ENCODE peak calls at places on chromosomes 6 and 20, in nine cellular contexts. One of them, this sample, is unnamed.

GRCh38 chr20:46635514-46636091 is 15.7 kb downstream of the SLC13A3 start:
- DNase-seq in WERI-Rb-1: no peak
- DNase-seq in fibroblast of lung: peak
- DNase-seq in HepG2: no peak
- DNase-seq in pancreas: no peak
- DNase-seq in AG04450: no peak
- DNase-seq in psoas muscle: no peak
- DNase-seq in CD4-positive, alpha-beta memory T cell: no peak
- DNase-seq in lung: no peak
- DNase-seq in this sample: no peak

GRCh38 chr6:2432258-2432657 is 186.9 kb upstream of the GMDS start:
- DNase-seq in psoas muscle: no peak
- DNase-seq in AG04450: peak
- DNase-seq in CD4-positive, alpha-beta memory T cell: no peak
- DNase-seq in fibroblast of lung: peak
- DNase-seq in lung: no peak
- DNase-seq in HepG2: no peak
- DNase-seq in pancreas: no peak
- DNase-seq in WERI-Rb-1: no peak
- DNase-seq in this sample: no peak

GRCh38 chr20:10524034-10524476 is 89.0 kb downstream of the SLX4IP start:
- DNase-seq in psoas muscle: peak
- DNase-seq in CD4-positive, alpha-beta memory T cell: no peak
- DNase-seq in pancreas: peak
- DNase-seq in HepG2: no peak
- DNase-seq in WERI-Rb-1: no peak
- DNase-seq in fibroblast of lung: peak
- DNase-seq in AG04450: no peak
- DNase-seq in lung: no peak
- DNase-seq in this sample: no peak

GRCh38 chr6:116764557-116764960 is 960 bp downstream of the FAM162B start:
- DNase-seq in CD4-positive, alpha-beta memory T cell: no peak
- DNase-seq in pancreas: no peak
- DNase-seq in WERI-Rb-1: no peak
- DNase-seq in AG04450: no peak
- DNase-seq in HepG2: no peak
- DNase-seq in psoas muscle: peak
- DNase-seq in fibroblast of lung: no peak
- DNase-seq in lung: no peak
- DNase-seq in this sample: no peak

GRCh38 chr20:45355209-45355608 is 7.0 kb upstream of the SDC4 start:
- DNase-seq in lung: no peak
- DNase-seq in pancreas: no peak
- DNase-seq in fibroblast of lung: peak
- DNase-seq in psoas muscle: no peak
- DNase-seq in CD4-positive, alpha-beta memory T cell: no peak
- DNase-seq in HepG2: no peak
- DNase-seq in AG04450: no peak
- DNase-seq in WERI-Rb-1: no peak
- DNase-seq in this sample: no peak

GRCh38 chr6:45488884-45489283 is 111.2 kb upstream of the SUPT3H start:
- DNase-seq in AG04450: no peak
- DNase-seq in WERI-Rb-1: no peak
- DNase-seq in psoas muscle: no peak
- DNase-seq in HepG2: no peak
- DNase-seq in CD4-positive, alpha-beta memory T cell: peak
- DNase-seq in pancreas: no peak
- DNase-seq in fibroblast of lung: no peak
- DNase-seq in lung: no peak
- DNase-seq in this sample: no peak

GRCh38 chr6:137967689-137968467 is 100.8 kb downstream of the TNFAIP3 start:
- DNase-seq in pancreas: no peak
- DNase-seq in lung: no peak
- DNase-seq in fibroblast of lung: no peak
- DNase-seq in AG04450: no peak
- DNase-seq in HepG2: no peak
- DNase-seq in WERI-Rb-1: no peak
- DNase-seq in CD4-positive, alpha-beta memory T cell: no peak
- DNase-seq in psoas muscle: no peak
- DNase-seq in this sample: no peak

GRCh38 chr6:80438728-80439127 is 332.3 kb downstream of the BCKDHB start:
- DNase-seq in CD4-positive, alpha-beta memory T cell: no peak
- DNase-seq in HepG2: no peak
- DNase-seq in WERI-Rb-1: no peak
- DNase-seq in psoas muscle: no peak
- DNase-seq in pancreas: no peak
- DNase-seq in fibroblast of lung: peak
- DNase-seq in AG04450: peak
- DNase-seq in lung: no peak
- DNase-seq in this sample: no peak

GRCh38 chr6:57313711-57314471 is 3.5 kb upstream of the PRIM2 start:
- DNase-seq in AG04450: peak
- DNase-seq in lung: no peak
- DNase-seq in psoas muscle: no peak
- DNase-seq in CD4-positive, alpha-beta memory T cell: no peak
- DNase-seq in HepG2: no peak
- DNase-seq in fibroblast of lung: peak
- DNase-seq in pancreas: no peak
- DNase-seq in WERI-Rb-1: peak
- DNase-seq in this sample: no peak

GRCh38 chr6:139977887-139978332 is 603.5 kb upstream of the CITED2 start:
- DNase-seq in fibroblast of lung: peak
- DNase-seq in psoas muscle: no peak
- DNase-seq in CD4-positive, alpha-beta memory T cell: no peak
- DNase-seq in pancreas: no peak
- DNase-seq in WERI-Rb-1: no peak
- DNase-seq in HepG2: peak
- DNase-seq in lung: peak
- DNase-seq in AG04450: no peak
- DNase-seq in this sample: no peak

DNA sequence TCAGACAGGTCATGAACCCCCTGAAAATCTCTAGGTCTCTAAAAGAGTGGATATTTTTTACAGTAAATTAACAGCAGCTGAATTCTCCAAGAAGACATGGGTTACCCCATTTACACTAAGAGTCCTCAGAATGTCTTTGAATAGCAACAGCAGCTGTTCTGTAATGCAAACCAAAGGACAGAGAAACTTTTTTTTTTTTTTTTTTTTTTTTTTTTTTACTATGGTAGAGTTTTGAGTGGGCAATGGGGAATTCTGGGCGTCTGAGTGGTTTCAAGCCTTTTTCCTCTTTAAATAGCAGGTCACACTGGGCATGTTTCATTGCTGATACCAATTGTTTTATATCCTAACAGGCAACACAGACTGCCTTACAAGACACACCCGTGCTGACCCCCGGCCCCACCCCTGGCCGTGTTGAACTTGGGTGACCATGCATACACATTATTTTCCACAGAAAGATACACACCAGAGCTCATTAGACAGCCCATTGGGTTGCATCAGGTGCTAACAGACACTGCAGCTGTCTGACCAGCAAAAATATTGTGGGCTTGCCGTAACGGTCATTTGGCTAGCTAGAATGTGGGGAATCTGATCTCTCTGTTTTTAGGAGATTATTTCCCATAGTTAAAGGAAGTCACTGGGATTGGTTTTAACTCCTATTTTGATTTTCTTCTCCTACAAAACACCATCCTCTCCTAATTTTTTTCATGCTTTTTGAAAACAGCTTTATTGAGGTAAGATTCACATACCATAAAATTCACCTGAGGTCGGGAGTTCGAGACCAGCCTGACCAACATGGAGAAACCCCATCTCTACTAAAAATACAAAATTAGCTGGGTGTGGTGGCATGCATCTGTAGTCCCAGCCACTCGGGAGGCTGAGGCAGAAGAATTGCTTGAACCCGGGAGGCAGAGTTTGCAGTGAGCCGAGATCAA is 26.7 kb upstream of the IRF4 start:
- DNase-seq in AG04450: no peak
- DNase-seq in psoas muscle: no peak
- DNase-seq in fibroblast of lung: no peak
- DNase-seq in pancreas: no peak
- DNase-seq in lung: no peak
- DNase-seq in CD4-positive, alpha-beta memory T cell: no peak
- DNase-seq in WERI-Rb-1: no peak
- DNase-seq in HepG2: no peak
- DNase-seq in this sample: no peak
- H3K27ac ChIP-seq in AG04450: no peak
- H3K27ac ChIP-seq in psoas muscle: no peak
- H3K27ac ChIP-seq in fibroblast of lung: no peak
- H3K27ac ChIP-seq in pancreas: no peak
- H3K27ac ChIP-seq in lung: no peak
- H3K27ac ChIP-seq in CD4-positive, alpha-beta memory T cell: no peak
- H3K27ac ChIP-seq in WERI-Rb-1: no peak
- H3K27ac ChIP-seq in HepG2: no peak
- H3K27ac ChIP-seq in this sample: no peak

GRCh38 chr6:155418017-155418749 is 37.5 kb downstream of the NOX3 start:
- DNase-seq in CD4-positive, alpha-beta memory T cell: peak
- DNase-seq in psoas muscle: no peak
- DNase-seq in WERI-Rb-1: no peak
- DNase-seq in pancreas: no peak
- DNase-seq in HepG2: no peak
- DNase-seq in fibroblast of lung: peak
- DNase-seq in lung: peak
- DNase-seq in AG04450: no peak
- DNase-seq in this sample: peak
- H3K27ac ChIP-seq in CD4-positive, alpha-beta memory T cell: peak
- H3K27ac ChIP-seq in psoas muscle: no peak
- H3K27ac ChIP-seq in WERI-Rb-1: no peak
- H3K27ac ChIP-seq in pancreas: peak
- H3K27ac ChIP-seq in HepG2: no peak
- H3K27ac ChIP-seq in fibroblast of lung: peak
- H3K27ac ChIP-seq in lung: peak
- H3K27ac ChIP-seq in AG04450: no peak
- H3K27ac ChIP-seq in this sample: peak

GRCh38 chr6:26249959-26250805 is 114.8 kb upstream of the BTN3A2 start:
- DNase-seq in HepG2: peak
- DNase-seq in lung: no peak
- DNase-seq in AG04450: no peak
- DNase-seq in pancreas: no peak
- DNase-seq in psoas muscle: peak
- DNase-seq in WERI-Rb-1: no peak
- DNase-seq in CD4-positive, alpha-beta memory T cell: peak
- DNase-seq in fibroblast of lung: peak
- DNase-seq in this sample: no peak
- H3K27ac ChIP-seq in HepG2: peak
- H3K27ac ChIP-seq in lung: peak
- H3K27ac ChIP-seq in AG04450: peak
- H3K27ac ChIP-seq in pancreas: peak
- H3K27ac ChIP-seq in psoas muscle: no peak
- H3K27ac ChIP-seq in WERI-Rb-1: no peak
- H3K27ac ChIP-seq in CD4-positive, alpha-beta memory T cell: peak
- H3K27ac ChIP-seq in fibroblast of lung: peak
- H3K27ac ChIP-seq in this sample: no peak

GRCh38 chr20:62246872-62247652 is 8.7 kb downstream of the OSBPL2 start:
- DNase-seq in WERI-Rb-1: no peak
- DNase-seq in HepG2: peak
- DNase-seq in CD4-positive, alpha-beta memory T cell: no peak
- DNase-seq in pancreas: peak
- DNase-seq in fibroblast of lung: no peak
- DNase-seq in psoas muscle: peak
- DNase-seq in AG04450: no peak
- DNase-seq in lung: no peak
- DNase-seq in this sample: no peak

GRCh38 chr20:62244644-62245108 is 6.4 kb downstream of the OSBPL2 start:
- DNase-seq in HepG2: peak
- DNase-seq in fibroblast of lung: no peak
- DNase-seq in lung: no peak
- DNase-seq in psoas muscle: no peak
- DNase-seq in AG04450: no peak
- DNase-seq in CD4-positive, alpha-beta memory T cell: no peak
- DNase-seq in WERI-Rb-1: no peak
- DNase-seq in pancreas: peak
- DNase-seq in this sample: no peak

GRCh38 chr20:62243906-62244515 is 5.7 kb downstream of the OSBPL2 start:
- DNase-seq in pancreas: peak
- DNase-seq in WERI-Rb-1: no peak
- DNase-seq in fibroblast of lung: no peak
- DNase-seq in psoas muscle: no peak
- DNase-seq in AG04450: no peak
- DNase-seq in CD4-positive, alpha-beta memory T cell: no peak
- DNase-seq in lung: no peak
- DNase-seq in HepG2: no peak
- DNase-seq in this sample: no peak

GRCh38 chr20:62245911-62246280 is 7.6 kb downstream of the OSBPL2 start:
- DNase-seq in CD4-positive, alpha-beta memory T cell: no peak
- DNase-seq in lung: no peak
- DNase-seq in psoas muscle: no peak
- DNase-seq in AG04450: no peak
- DNase-seq in pancreas: peak
- DNase-seq in fibroblast of lung: no peak
- DNase-seq in WERI-Rb-1: no peak
- DNase-seq in HepG2: no peak
- DNase-seq in this sample: no peak

DNA sequence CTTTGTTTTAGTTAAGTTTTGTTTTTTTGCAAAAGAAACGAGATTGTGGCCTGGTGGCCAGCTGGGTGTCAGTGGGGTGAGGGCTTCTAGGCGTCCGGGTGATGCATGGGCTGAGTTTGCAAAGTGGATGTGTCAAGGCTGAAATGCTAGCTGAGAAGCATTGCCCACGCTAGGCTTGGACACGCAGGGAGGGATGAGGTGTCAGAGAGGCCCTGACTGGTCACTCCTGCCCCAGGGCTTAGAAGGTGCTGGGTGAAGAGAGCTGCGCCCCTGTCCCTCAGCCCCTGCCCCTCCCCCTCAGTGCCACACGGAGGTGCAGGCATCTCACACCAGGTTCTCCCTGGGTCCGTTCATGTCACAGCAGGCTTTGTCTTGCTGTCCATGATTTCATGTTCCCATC is 8.1 kb downstream of the OSBPL2 start:
- DNase-seq in AG04450: no peak
- DNase-seq in psoas muscle: no peak
- DNase-seq in CD4-positive, alpha-beta memory T cell: no peak
- DNase-seq in lung: no peak
- DNase-seq in pancreas: peak
- DNase-seq in fibroblast of lung: no peak
- DNase-seq in HepG2: no peak
- DNase-seq in WERI-Rb-1: no peak
- DNase-seq in this sample: no peak
- H3K27ac ChIP-seq in AG04450: no peak
- H3K27ac ChIP-seq in psoas muscle: peak
- H3K27ac ChIP-seq in CD4-positive, alpha-beta memory T cell: no peak
- H3K27ac ChIP-seq in lung: no peak
- H3K27ac ChIP-seq in pancreas: peak
- H3K27ac ChIP-seq in fibroblast of lung: no peak
- H3K27ac ChIP-seq in HepG2: no peak
- H3K27ac ChIP-seq in WERI-Rb-1: no peak
- H3K27ac ChIP-seq in this sample: no peak

This sample was measured in HL-60.